ENCODE peak calls at places on chromosomes 7 and 10, in ten cellular contexts. N is memory B cell; K is renal cortical epithelial cell; V is hepatocyte; G is stimulated activated CD4-positive, alpha-beta T cell treated with anti-CD3 and anti-CD28 coated beads, Interleukin-2, amount 100 ng/mL, for 48 hours; F is activated CD8-positive, alpha-beta memory T cell treated with anti-CD3 and anti-CD28 coated beads for 24 hours; H is heart left ventricle; Y is mucosa of descending colon; S is LoVo; D is SW480. Z is an unnamed sample.
A peak's percentile ranks its signal among the peaks of the same experiment; 100 is the strongest.

GRCh38 chr7:45236666-45237065 is 79.1 kb downstream of the RAMP3 start:
- DNase-seq in N (no peak), K (no peak), V (no peak), G (no peak), F (no peak), H (no peak), Y (no peak), S (no peak), D (peak; percentile 72), Z (no peak)

GRCh38 chr7:99037327-99037940 is 106.5 kb downstream of the SMURF1 start:
- DNase-seq in N (no peak), K (no peak), V (no peak), G (no peak), F (peak; percentile 52), H (no peak), Y (no peak), S (no peak), D (no peak), Z (no peak)

GRCh38 chr7:68858497-68858896 is 739.8 kb upstream of the AUTS2 start:
- DNase-seq in N (no peak), K (no peak), V (no peak), G (no peak), F (no peak), H (no peak), Y (no peak), S (no peak), D (no peak), Z (peak; percentile 39)

GRCh38 chr10:95648138-95648537 is 8.4 kb downstream of the ALDH18A1 start:
- DNase-seq in N (no peak), K (no peak), V (no peak), G (no peak), F (no peak), H (no peak), Y (no peak), S (no peak), D (no peak), Z (no peak)

GRCh38 chr10:73909716-73910115 is 1.2 kb upstream of the PLAU start:
- DNase-seq in N (no peak), K (no peak), V (no peak), G (no peak), F (no peak), H (no peak), Y (no peak), S (no peak), D (no peak), Z (no peak)

GRCh38 chr7:28076421-28077163 is 104.0 kb downstream of the JAZF1 start:
- DNase-seq in N (no peak), K (no peak), V (no peak), G (no peak), F (no peak), H (no peak), Y (no peak), S (no peak), D (no peak), Z (peak; percentile 65)

GRCh38 chr7:158057446-158057845 is 530.2 kb downstream of the PTPRN2 start:
- DNase-seq in N (no peak), K (no peak), V (no peak), G (no peak), F (no peak), H (no peak), Y (no peak), S (no peak), D (no peak), Z (no peak)

GRCh38 chr7:117385340-117386124 is 41.8 kb downstream of the ASZ1 start:
- DNase-seq in N (no peak), K (peak; percentile 61), V (peak; percentile 25), G (no peak), F (no peak), H (no peak), Y (no peak), S (peak; percentile 64), D (peak; percentile 46), Z (no peak)

GRCh38 chr7:74587435-74588126 is 69.9 kb upstream of the GTF2I start:
- DNase-seq in N (no peak), K (peak; percentile 97), V (peak; percentile 90), G (no peak), F (no peak), H (peak; percentile 91), Y (peak; percentile 89), S (no peak), D (no peak), Z (peak; percentile 95)

GRCh38 chr10:26890956-26891355 is 30.2 kb upstream of the ABI1 start:
- DNase-seq in N (peak; percentile 13), K (peak; percentile 64), V (peak; percentile 75), G (peak; percentile 13), F (peak; percentile 63), H (no peak), Y (no peak), S (no peak), D (peak; percentile 48), Z (peak; percentile 83)

GRCh38 chr7:135940077-135941075 is 36.8 kb downstream of the MTPN start:
- DNase-seq in N (no peak), K (no peak), V (no peak), G (no peak), F (no peak), H (no peak), Y (no peak), S (no peak), D (no peak), Z (no peak)

GRCh38 chr7:78702770-78703169 is 750.7 kb downstream of the MAGI2 start:
- DNase-seq in N (no peak), K (peak; percentile 99), V (no peak), G (no peak), F (no peak), H (no peak), Y (no peak), S (no peak), D (no peak), Z (no peak)

GRCh38 chr10:96017227-96017687 is 26.1 kb upstream of the CCNJ start:
- DNase-seq in N (peak; percentile 61), K (peak; percentile 67), V (peak; percentile 82), G (peak; percentile 25), F (peak; percentile 62), H (no peak), Y (no peak), S (peak; percentile 76), D (peak; percentile 74), Z (peak; percentile 18)

GRCh38 chr7:124840435-124840834 is 74.8 kb upstream of the GPR37 start:
- DNase-seq in N (no peak), K (peak; percentile 6), V (peak; percentile 6), G (no peak), F (no peak), H (no peak), Y (no peak), S (no peak), D (peak; percentile 2), Z (no peak)

GRCh38 chr10:99431190-99431549 is 746 bp upstream of the GOT1 start:
- DNase-seq in N (peak; percentile 9), K (peak; percentile 28), V (peak; percentile 61), G (no peak), F (no peak), H (peak; percentile 84), Y (peak; percentile 86), S (peak; percentile 62), D (peak; percentile 42), Z (peak; percentile 31)

GRCh38 chr10:49349390-49349789 is 46.5 kb downstream of the DRGX start:
- DNase-seq in N (no peak), K (no peak), V (no peak), G (no peak), F (peak; percentile 24), H (no peak), Y (no peak), S (no peak), D (no peak), Z (no peak)

GRCh38 chr10:3805227-3805790 is 20.3 kb upstream of the KLF6 start:
- DNase-seq in N (peak; percentile 67), K (peak; percentile 97), V (no peak), G (no peak), F (no peak), H (no peak), Y (no peak), S (peak; percentile 60), D (peak; percentile 88), Z (no peak)

Z was measured in BE2C.